ENCODE peak calls at places on chromosome 14, in five cellular contexts. One of them, this sample, is unnamed.

GRCh38 chr14:100421756-100422470 is 98.8 kb downstream of the SLC25A47 start:
- DNase-seq in activated gamma-delta T cell: no peak
- DNase-seq in naive B cell: no peak
- DNase-seq in thoracic aorta: no peak
- DNase-seq in lower lobe of right lung: no peak
- DNase-seq in this sample: peak; percentile 26

GRCh38 chr14:64092940-64093339 is 201.2 kb downstream of the ESR2 start:
- DNase-seq in thoracic aorta: no peak
- DNase-seq in lower lobe of right lung: no peak
- DNase-seq in activated gamma-delta T cell: no peak
- DNase-seq in naive B cell: no peak
- DNase-seq in this sample: no peak

GRCh38 chr14:74504874-74505617 is 11.5 kb downstream of the ISCA2 start:
- DNase-seq in activated gamma-delta T cell: no peak
- DNase-seq in thoracic aorta: no peak
- DNase-seq in naive B cell: no peak
- DNase-seq in lower lobe of right lung: no peak
- DNase-seq in this sample: no peak

GRCh38 chr14:90649096-90649495 is 167.1 kb downstream of the TTC7B start:
- DNase-seq in naive B cell: no peak
- DNase-seq in thoracic aorta: no peak
- DNase-seq in lower lobe of right lung: no peak
- DNase-seq in activated gamma-delta T cell: no peak
- DNase-seq in this sample: no peak

GRCh38 chr14:36647417-36647826 is 14.2 kb upstream of the PAX9 start:
- DNase-seq in naive B cell: no peak
- DNase-seq in thoracic aorta: no peak
- DNase-seq in activated gamma-delta T cell: no peak
- DNase-seq in lower lobe of right lung: no peak
- DNase-seq in this sample: no peak

GRCh38 chr14:49134940-49135339 is 451.2 kb downstream of the RPS29 start:
- DNase-seq in activated gamma-delta T cell: no peak
- DNase-seq in thoracic aorta: no peak
- DNase-seq in naive B cell: no peak
- DNase-seq in lower lobe of right lung: no peak
- DNase-seq in this sample: no peak

GRCh38 chr14:32403688-32404087 is 74.6 kb downstream of the AKAP6 start:
- DNase-seq in lower lobe of right lung: no peak
- DNase-seq in naive B cell: no peak
- DNase-seq in activated gamma-delta T cell: no peak
- DNase-seq in thoracic aorta: no peak
- DNase-seq in this sample: no peak

GRCh38 chr14:66045572-66046021 is 440.6 kb upstream of the CCDC196 start:
- DNase-seq in thoracic aorta: no peak
- DNase-seq in lower lobe of right lung: no peak
- DNase-seq in activated gamma-delta T cell: no peak
- DNase-seq in naive B cell: no peak
- DNase-seq in this sample: no peak

GRCh38 chr14:84025258-84026012 is 1504.5 kb upstream of the FLRT2 start:
- DNase-seq in thoracic aorta: no peak
- DNase-seq in lower lobe of right lung: no peak
- DNase-seq in naive B cell: no peak
- DNase-seq in activated gamma-delta T cell: no peak
- DNase-seq in this sample: no peak

GRCh38 chr14:93430319-93430801 is 379 bp upstream of the UNC79 start:
- DNase-seq in lower lobe of right lung: no peak
- DNase-seq in naive B cell: no peak
- DNase-seq in thoracic aorta: no peak
- DNase-seq in activated gamma-delta T cell: no peak
- DNase-seq in this sample: peak; percentile 43

GRCh38 chr14:20515846-20516245 is 10.5 kb downstream of the RNASE10 start:
- DNase-seq in thoracic aorta: no peak
- DNase-seq in naive B cell: no peak
- DNase-seq in lower lobe of right lung: no peak
- DNase-seq in activated gamma-delta T cell: no peak
- DNase-seq in this sample: no peak

GRCh38 chr14:68135566-68135965 is 316.0 kb downstream of the RAD51B start:
- DNase-seq in lower lobe of right lung: no peak
- DNase-seq in naive B cell: no peak
- DNase-seq in activated gamma-delta T cell: no peak
- DNase-seq in thoracic aorta: no peak
- DNase-seq in this sample: no peak

GRCh38 chr14:32190713-32191112 is 11.1 kb upstream of the RNU6-7 start:
- DNase-seq in naive B cell: no peak
- DNase-seq in lower lobe of right lung: no peak
- DNase-seq in thoracic aorta: no peak
- DNase-seq in activated gamma-delta T cell: no peak
- DNase-seq in this sample: no peak

GRCh38 chr14:100341301-100342031 is 18.3 kb downstream of the SLC25A47 start:
- DNase-seq in lower lobe of right lung: peak; percentile 57
- DNase-seq in thoracic aorta: peak; percentile 24
- DNase-seq in activated gamma-delta T cell: no peak
- DNase-seq in naive B cell: peak; percentile 49
- DNase-seq in this sample: peak; percentile 66

GRCh38 chr14:66827182-66827581 is 319.2 kb downstream of the GPHN start:
- DNase-seq in activated gamma-delta T cell: no peak
- DNase-seq in lower lobe of right lung: no peak
- DNase-seq in thoracic aorta: no peak
- DNase-seq in naive B cell: no peak
- DNase-seq in this sample: no peak

GRCh38 chr14:88002421-88002820 is 2.5 kb upstream of the GPR65 start:
- DNase-seq in thoracic aorta: no peak
- DNase-seq in naive B cell: no peak
- DNase-seq in activated gamma-delta T cell: no peak
- DNase-seq in lower lobe of right lung: no peak
- DNase-seq in this sample: no peak

GRCh38 chr14:23365353-23366162 is 586 bp upstream of the EFS start:
- DNase-seq in lower lobe of right lung: no peak
- DNase-seq in activated gamma-delta T cell: no peak
- DNase-seq in thoracic aorta: no peak
- DNase-seq in naive B cell: no peak
- DNase-seq in this sample: no peak

GRCh38 chr14:94977016-94977415 is 180.3 kb downstream of the DICER1 start:
- DNase-seq in naive B cell: no peak
- DNase-seq in activated gamma-delta T cell: no peak
- DNase-seq in thoracic aorta: no peak
- DNase-seq in lower lobe of right lung: no peak
- DNase-seq in this sample: no peak

GRCh38 chr14:33962016-33962415 is 11.1 kb upstream of the EGLN3 start:
- DNase-seq in activated gamma-delta T cell: no peak
- DNase-seq in naive B cell: no peak
- DNase-seq in thoracic aorta: no peak
- DNase-seq in lower lobe of right lung: no peak
- DNase-seq in this sample: no peak

GRCh38 chr14:65222434-65222833 is 120.1 kb upstream of the MAX start:
- DNase-seq in naive B cell: peak; percentile 39
- DNase-seq in thoracic aorta: no peak
- DNase-seq in activated gamma-delta T cell: no peak
- DNase-seq in lower lobe of right lung: peak; percentile 58
- DNase-seq in this sample: peak; percentile 54

GRCh38 chr14:99644723-99645544 is at the start of gene HHIPL1:
- DNase-seq in lower lobe of right lung: no peak
- DNase-seq in thoracic aorta: no peak
- DNase-seq in activated gamma-delta T cell: no peak
- DNase-seq in naive B cell: no peak
- DNase-seq in this sample: no peak

GRCh38 chr14:103730490-103731035 is 15.0 kb downstream of the ZFYVE21 start:
- DNase-seq in thoracic aorta: no peak
- DNase-seq in naive B cell: no peak
- DNase-seq in activated gamma-delta T cell: no peak
- DNase-seq in lower lobe of right lung: peak; percentile 42
- DNase-seq in this sample: peak; percentile 73

GRCh38 chr14:52272375-52272774 is 4.9 kb downstream of the PTGDR start:
- DNase-seq in naive B cell: peak; percentile 31
- DNase-seq in thoracic aorta: no peak
- DNase-seq in activated gamma-delta T cell: no peak
- DNase-seq in lower lobe of right lung: no peak
- DNase-seq in this sample: no peak

GRCh38 chr14:59739794-59740193 is 130.8 kb downstream of the RTN1 start:
- DNase-seq in activated gamma-delta T cell: no peak
- DNase-seq in lower lobe of right lung: peak; percentile 56
- DNase-seq in thoracic aorta: no peak
- DNase-seq in naive B cell: no peak
- DNase-seq in this sample: peak; percentile 64

GRCh38 chr14:94112513-94113060 is 2.1 kb downstream of the IFI27 start:
- DNase-seq in activated gamma-delta T cell: no peak
- DNase-seq in lower lobe of right lung: no peak
- DNase-seq in naive B cell: no peak
- DNase-seq in thoracic aorta: no peak
- DNase-seq in this sample: no peak

GRCh38 chr14:99728231-99728920 is 44.3 kb downstream of the CYP46A1 start:
- DNase-seq in naive B cell: no peak
- DNase-seq in thoracic aorta: no peak
- DNase-seq in activated gamma-delta T cell: no peak
- DNase-seq in lower lobe of right lung: peak; percentile 32
- DNase-seq in this sample: peak; percentile 54

GRCh38 chr14:52014601-52015267 is 25.4 kb downstream of the RTRAF start:
- DNase-seq in activated gamma-delta T cell: no peak
- DNase-seq in thoracic aorta: no peak
- DNase-seq in lower lobe of right lung: no peak
- DNase-seq in naive B cell: no peak
- DNase-seq in this sample: no peak

GRCh38 chr14:72178517-72178916 is 246.3 kb downstream of the RGS6 start:
- DNase-seq in thoracic aorta: no peak
- DNase-seq in activated gamma-delta T cell: no peak
- DNase-seq in naive B cell: no peak
- DNase-seq in lower lobe of right lung: no peak
- DNase-seq in this sample: no peak

GRCh38 chr14:52025310-52025709 is 36.0 kb downstream of the RTRAF start:
- DNase-seq in activated gamma-delta T cell: no peak
- DNase-seq in thoracic aorta: no peak
- DNase-seq in lower lobe of right lung: no peak
- DNase-seq in naive B cell: no peak
- DNase-seq in this sample: no peak

GRCh38 chr14:92951261-92951660 is 28.3 kb downstream of the CHGA start:
- DNase-seq in naive B cell: no peak
- DNase-seq in activated gamma-delta T cell: no peak
- DNase-seq in thoracic aorta: no peak
- DNase-seq in lower lobe of right lung: no peak
- DNase-seq in this sample: no peak

GRCh38 chr14:91375748-91376452 is 41.7 kb downstream of the CCDC88C start:
- DNase-seq in lower lobe of right lung: no peak
- DNase-seq in naive B cell: no peak
- DNase-seq in activated gamma-delta T cell: no peak
- DNase-seq in thoracic aorta: no peak
- DNase-seq in this sample: no peak

GRCh38 chr14:51865953-51866747 is 5.7 kb downstream of the GNG2 start:
- DNase-seq in thoracic aorta: no peak
- DNase-seq in activated gamma-delta T cell: no peak
- DNase-seq in lower lobe of right lung: no peak
- DNase-seq in naive B cell: peak; percentile 54
- DNase-seq in this sample: no peak

GRCh38 chr14:94769413-94770250 is at the start of gene GSC:
- DNase-seq in lower lobe of right lung: no peak
- DNase-seq in naive B cell: no peak
- DNase-seq in activated gamma-delta T cell: no peak
- DNase-seq in thoracic aorta: no peak
- DNase-seq in this sample: peak; percentile 35

GRCh38 chr14:104140213-104140462 is 1.8 kb downstream of the KIF26A start:
- DNase-seq in lower lobe of right lung: no peak
- DNase-seq in thoracic aorta: no peak
- DNase-seq in activated gamma-delta T cell: no peak
- DNase-seq in naive B cell: no peak
- DNase-seq in this sample: peak; percentile 14

GRCh38 chr14:63840981-63841380 is 11.8 kb upstream of the SYNE2 start:
- DNase-seq in thoracic aorta: no peak
- DNase-seq in activated gamma-delta T cell: no peak
- DNase-seq in naive B cell: peak; percentile 23
- DNase-seq in lower lobe of right lung: peak; percentile 61
- DNase-seq in this sample: no peak

GRCh38 chr14:81220767-81221578 is at the start of gene GTF2A1:
- DNase-seq in lower lobe of right lung: peak; percentile 97
- DNase-seq in activated gamma-delta T cell: peak; percentile 98
- DNase-seq in thoracic aorta: peak; percentile 72
- DNase-seq in naive B cell: peak; percentile 97
- DNase-seq in this sample: peak; percentile 97

GRCh38 chr14:58812050-58812690 is 174.4 kb downstream of the DACT1 start:
- DNase-seq in naive B cell: no peak
- DNase-seq in lower lobe of right lung: no peak
- DNase-seq in activated gamma-delta T cell: no peak
- DNase-seq in thoracic aorta: no peak
- DNase-seq in this sample: no peak

GRCh38 chr14:104968153-104968527 is 10.0 kb downstream of the AHNAK2 start:
- DNase-seq in lower lobe of right lung: peak; percentile 65
- DNase-seq in naive B cell: no peak
- DNase-seq in thoracic aorta: no peak
- DNase-seq in activated gamma-delta T cell: no peak
- DNase-seq in this sample: peak; percentile 74

GRCh38 chr14:79178719-79179118 is 1008.5 kb downstream of the NRXN3 start:
- DNase-seq in lower lobe of right lung: no peak
- DNase-seq in thoracic aorta: no peak
- DNase-seq in naive B cell: no peak
- DNase-seq in activated gamma-delta T cell: no peak
- DNase-seq in this sample: no peak

This sample was measured in right lobe of liver.